ENCODE peak calls at places on chromosomes 6 and 20, in ten cellular contexts. X, P, Q, N, W, R, O, I, Z and S are unnamed samples.
A peak's percentile ranks its signal among the peaks of the same experiment; 100 is the strongest.

GRCh38 chr6:21596379-21597242 is 3.1 kb downstream of the SOX4 start:
- DNase-seq in X (no peak), P (peak; percentile 82), Q (peak; percentile 39), N (peak; percentile 82), W (peak; percentile 7), R (peak; percentile 46), O (peak; percentile 77), I (peak; percentile 40), Z (peak; percentile 85), S (peak; percentile 68)

GRCh38 chr20:39214778-39215177 is 252.6 kb downstream of the DHX35 start:
- DNase-seq in X (no peak), P (no peak), Q (no peak), N (no peak), W (no peak), R (no peak), O (no peak), I (no peak), Z (no peak), S (no peak)

GRCh38 chr6:31940256-31940664 is 5.6 kb upstream of the CFB start:
- DNase-seq in X (no peak), P (no peak), Q (no peak), N (no peak), W (no peak), R (no peak), O (no peak), I (no peak), Z (no peak), S (no peak)

GRCh38 chr6:25112207-25112874 is 166.8 kb upstream of the CARMIL1 start:
- DNase-seq in X (no peak), P (no peak), Q (no peak), N (no peak), W (no peak), R (no peak), O (peak; percentile 25), I (no peak), Z (no peak), S (peak; percentile 68)

GRCh38 chr6:15073344-15073789 is 172.5 kb upstream of the JARID2 start:
- DNase-seq in X (no peak), P (no peak), Q (no peak), N (no peak), W (no peak), R (no peak), O (no peak), I (no peak), Z (no peak), S (no peak)

GRCh38 chr6:53691667-53692133 is 26.1 kb upstream of the KLHL31 start:
- DNase-seq in X (no peak), P (no peak), Q (no peak), N (no peak), W (no peak), R (no peak), O (no peak), I (no peak), Z (no peak), S (no peak)

GRCh38 chr6:3773696-3774298 is 22.3 kb upstream of the PXDC1 start:
- DNase-seq in X (no peak), P (no peak), Q (peak; percentile 80), N (peak; percentile 67), W (no peak), R (peak; percentile 43), O (peak; percentile 59), I (no peak), Z (no peak), S (no peak)

GRCh38 chr6:40477246-40478126 is 109.7 kb downstream of the LRFN2 start:
- DNase-seq in X (no peak), P (peak; percentile 31), Q (no peak), N (no peak), W (no peak), R (no peak), O (no peak), I (peak; percentile 62), Z (no peak), S (no peak)

GRCh38 chr6:11975353-11975977 is 36.6 kb upstream of the HIVEP1 start:
- DNase-seq in X (no peak), P (no peak), Q (peak; percentile 34), N (no peak), W (no peak), R (no peak), O (no peak), I (peak; percentile 22), Z (no peak), S (no peak)

GRCh38 chr20:10219452-10219791 is 792 bp downstream of the SNAP25 start:
- DNase-seq in X (peak; percentile 30), P (peak; percentile 64), Q (peak; percentile 82), N (peak; percentile 93), W (peak; percentile 16), R (peak; percentile 66), O (peak; percentile 86), I (peak; percentile 60), Z (peak; percentile 96), S (peak; percentile 78)

GRCh38 chr20:591941-592340 is 18.2 kb downstream of the TCF15 start:
- DNase-seq in X (no peak), P (no peak), Q (no peak), N (no peak), W (no peak), R (no peak), O (no peak), I (no peak), Z (peak; percentile 27), S (no peak)

GRCh38 chr20:47464380-47465101 is 37.1 kb upstream of the NCOA3 start:
- DNase-seq in X (peak; percentile 34), P (peak; percentile 50), Q (peak; percentile 51), N (no peak), W (peak; percentile 87), R (peak; percentile 60), O (peak; percentile 99), I (no peak), Z (no peak), S (peak; percentile 98)

GRCh38 chr6:30820196-30820595 is 64.1 kb upstream of the DDR1 start:
- DNase-seq in X (no peak), P (peak; percentile 72), Q (peak; percentile 51), N (no peak), W (peak; percentile 29), R (peak; percentile 32), O (peak; percentile 88), I (no peak), Z (peak; percentile 81), S (peak; percentile 70)

GRCh38 chr20:9581509-9581908 is 67.1 kb downstream of the LAMP5 start:
- DNase-seq in X (no peak), P (no peak), Q (no peak), N (no peak), W (no peak), R (no peak), O (no peak), I (no peak), Z (no peak), S (no peak)

GRCh38 chr20:53611449-53611894 is 17.8 kb upstream of the ZNF217 start:
- DNase-seq in X (no peak), P (peak; percentile 91), Q (peak; percentile 26), N (no peak), W (no peak), R (no peak), O (peak; percentile 99), I (no peak), Z (no peak), S (no peak)

GRCh38 chr20:3865152-3865886 is 18.7 kb downstream of the MAVS start:
- DNase-seq in X (no peak), P (no peak), Q (no peak), N (no peak), W (no peak), R (no peak), O (no peak), I (no peak), Z (no peak), S (no peak)
- H3K36me3 ChIP-seq in X (peaks cover 8% of the 10 kb centered on the region), P (peaks cover 88% of the 10 kb centered on the region), Q (peaks cover 80% of the 10 kb centered on the region), N (no peaks in the 10 kb centered on the region), W (peaks cover 60% of the 10 kb centered on the region), R (peaks cover 99% of the 10 kb centered on the region), O (peaks cover 36% of the 10 kb centered on the region), I (peaks cover 41% of the 10 kb centered on the region), Z (peaks cover 19% of the 10 kb centered on the region), S (peaks cover 57% of the 10 kb centered on the region)

DNA sequence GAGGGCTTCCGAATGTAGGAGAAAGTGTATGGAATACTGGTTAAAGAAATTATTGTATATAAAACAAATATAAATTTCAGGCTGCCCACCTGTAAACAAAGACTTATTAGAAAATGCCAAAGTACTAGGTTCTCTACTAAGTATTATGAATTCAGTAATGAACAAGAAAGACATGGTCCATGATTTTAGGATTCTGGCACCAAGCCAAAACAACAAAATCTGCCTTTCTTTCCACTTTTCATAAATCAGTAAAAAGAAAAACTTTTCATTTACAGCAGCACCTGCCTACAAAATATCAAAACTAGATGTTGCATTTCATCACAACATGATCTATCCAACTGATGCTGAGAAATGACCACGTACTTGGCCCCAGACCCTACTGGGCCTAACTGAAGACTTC is 14.5 kb upstream of the SNRPB start:
- DNase-seq in X (no peak), P (no peak), Q (no peak), N (no peak), W (no peak), R (no peak), O (no peak), I (no peak), Z (no peak), S (no peak)
- H3K36me3 ChIP-seq in X (no peaks in the 10 kb centered on the region), P (peaks cover 49% of the 10 kb centered on the region), Q (peaks cover 62% of the 10 kb centered on the region), N (no peaks in the 10 kb centered on the region), W (peaks cover 40% of the 10 kb centered on the region), R (peaks cover 98% of the 10 kb centered on the region), O (peaks cover 19% of the 10 kb centered on the region), I (peaks cover 22% of the 10 kb centered on the region), Z (peaks cover 18% of the 10 kb centered on the region), S (peaks cover 72% of the 10 kb centered on the region)

DNA sequence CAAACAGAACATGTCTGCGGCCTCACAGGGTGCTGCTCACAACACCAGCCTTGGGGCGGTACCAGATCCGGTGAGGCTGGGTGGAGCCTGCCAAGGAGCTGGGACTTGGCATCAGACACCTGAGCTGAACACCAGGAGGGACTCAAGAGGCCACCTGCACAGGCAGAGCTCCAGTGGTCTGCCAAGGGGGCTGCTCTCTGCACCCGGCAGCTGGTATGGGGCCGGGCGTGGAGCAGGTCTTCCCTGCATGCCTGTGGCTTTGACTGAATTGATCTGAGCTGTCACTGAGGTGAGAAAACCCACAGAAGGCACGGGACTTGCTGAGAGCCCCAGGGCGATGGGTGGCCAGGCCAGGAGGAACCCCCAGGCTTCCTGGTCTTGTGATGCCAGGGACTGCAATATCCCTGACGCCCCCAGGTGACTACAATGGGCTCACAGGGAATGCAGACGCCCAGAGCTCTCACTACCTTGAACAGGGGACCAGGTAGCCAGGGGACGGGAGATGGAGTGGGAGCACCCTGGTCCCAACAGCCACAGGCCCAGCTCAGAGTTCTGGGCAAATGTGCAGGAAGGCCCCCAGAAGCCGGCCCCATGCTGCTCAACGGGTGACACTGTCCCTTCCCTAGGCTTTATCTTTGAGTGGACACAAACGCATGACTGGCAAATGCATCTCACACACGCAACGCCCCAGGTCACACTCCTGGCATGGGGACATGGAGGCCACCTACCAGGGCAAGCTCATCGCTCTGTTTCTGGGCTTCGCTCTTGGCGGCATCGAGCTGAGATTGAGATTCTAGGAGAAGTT is 48.2 kb downstream of the DSTN start:
- DNase-seq in X (peak; percentile 12), P (no peak), Q (peak; percentile 14), N (no peak), W (no peak), R (no peak), O (no peak), I (no peak), Z (peak; percentile 75), S (no peak)
- H3K36me3 ChIP-seq in X (no peaks in the 10 kb centered on the region), P (peaks cover 100% of the 10 kb centered on the region), Q (peaks cover 92% of the 10 kb centered on the region), N (no peaks in the 10 kb centered on the region), W (peaks cover 42% of the 10 kb centered on the region), R (peaks cover 66% of the 10 kb centered on the region), O (peaks cover 67% of the 10 kb centered on the region), I (no peaks in the 10 kb centered on the region), Z (peaks cover 5% of the 10 kb centered on the region), S (peaks cover 33% of the 10 kb centered on the region)

DNA sequence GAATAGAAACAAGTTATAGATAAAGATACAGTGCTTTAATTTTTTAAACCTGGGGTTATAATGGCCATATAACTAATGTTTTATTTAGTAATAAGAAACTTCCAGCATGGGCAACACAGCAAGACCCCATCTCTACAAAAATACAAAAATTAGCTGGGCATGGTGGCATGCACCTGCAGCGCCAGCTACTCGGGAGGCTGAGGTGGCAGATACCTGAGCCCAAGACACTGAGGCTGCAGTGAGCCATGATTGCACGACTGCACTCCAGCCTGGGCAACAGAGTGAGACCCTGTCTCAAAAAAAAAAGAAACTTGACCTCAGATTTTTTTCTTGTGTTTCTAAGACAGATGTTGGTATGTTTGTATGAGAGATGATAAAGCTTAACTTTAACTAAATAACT is 22.9 kb downstream of the EEF1A1 start:
- DNase-seq in X (no peak), P (no peak), Q (no peak), N (no peak), W (no peak), R (no peak), O (no peak), I (no peak), Z (no peak), S (no peak)
- H3K36me3 ChIP-seq in X (peaks cover 2% of the 10 kb centered on the region), P (peaks cover 71% of the 10 kb centered on the region), Q (peaks cover 68% of the 10 kb centered on the region), N (no peaks in the 10 kb centered on the region), W (peaks cover 47% of the 10 kb centered on the region), R (peaks cover 93% of the 10 kb centered on the region), O (peaks cover 1% of the 10 kb centered on the region), I (peaks cover 30% of the 10 kb centered on the region), Z (peaks cover 2% of the 10 kb centered on the region), S (peaks cover 83% of the 10 kb centered on the region)